ENCODE peak calls at places on chromosome 16, in ten cellular contexts. S is hepatocyte, O is heart left ventricle, M is OCI-LY7, L is heart right ventricle, C is right lobe of liver, Y is psoas muscle, J is left lung, E is A549, R is GM23248. Z is an unnamed sample. For H3K9me3, the result is how much of the 10 kb centered on the place peaks cover.

GRCh38 chr16:19860146-19861030 is 24.3 kb downstream of the GPRC5B start:
- DNase-seq in S (peak), O (no peak), M (no peak), L (no peak), C (no peak), Y (no peak), J (no peak), E (no peak), R (no peak), Z (no peak)

GRCh38 chr16:57478396-57479024 is 7.8 kb downstream of the DOK4 start:
- DNase-seq in S (no peak), O (no peak), M (no peak), L (no peak), C (no peak), Y (no peak), J (no peak), E (no peak), R (no peak), Z (no peak)

GRCh38 chr16:2341456-2342447 is 1.2 kb upstream of the ABCA3 start:
- DNase-seq in S (no peak), O (peak), M (no peak), L (peak), C (peak), Y (peak), J (no peak), E (no peak), R (no peak), Z (peak)

GRCh38 chr16:81521141-81521626 is 76.6 kb downstream of the CMIP start:
- DNase-seq in S (no peak), O (no peak), M (peak), L (no peak), C (peak), Y (peak), J (no peak), E (no peak), R (no peak), Z (peak)

GRCh38 chr16:3282103-3282746 is 1.1 kb upstream of the ZNF263 start:
- DNase-seq in S (no peak), O (no peak), M (no peak), L (no peak), C (no peak), Y (no peak), J (no peak), E (peak), R (peak), Z (no peak)

GRCh38 chr16:74230126-74230525 is 66.5 kb upstream of the PSMD7 start:
- DNase-seq in S (no peak), O (no peak), M (no peak), L (no peak), C (no peak), Y (no peak), J (no peak), E (no peak), R (no peak), Z (no peak)

GRCh38 chr16:64627781-64628180 is 494.1 kb downstream of the CDH11 start:
- DNase-seq in S (no peak), O (peak), M (no peak), L (peak), C (no peak), Y (peak), J (peak), E (no peak), R (no peak), Z (no peak)

GRCh38 chr16:80387308-80387921 is 153.4 kb upstream of the DYNLRB2 start:
- DNase-seq in S (no peak), O (no peak), M (no peak), L (no peak), C (no peak), Y (no peak), J (no peak), E (no peak), R (no peak), Z (no peak)

GRCh38 chr16:6969594-6969993 is 363.1 kb upstream of the RBFOX1 start:
- DNase-seq in S (no peak), O (no peak), M (no peak), L (no peak), C (no peak), Y (no peak), J (no peak), E (no peak), R (no peak), Z (no peak)

GRCh38 chr16:865026-865425 is 64.5 kb upstream of the GNG13 start:
- DNase-seq in S (no peak), O (peak), M (no peak), L (no peak), C (no peak), Y (no peak), J (no peak), E (no peak), R (no peak), Z (no peak)

GRCh38 chr16:30183961-30184429 is 593 bp downstream of the CORO1A start:
- DNase-seq in S (no peak), O (peak), M (peak), L (peak), C (peak), Y (peak), J (peak), E (no peak), R (no peak), Z (peak)

GRCh38 chr16:84785843-84786538 is 33.8 kb upstream of the CRISPLD2 start:
- DNase-seq in S (peak), O (peak), M (no peak), L (peak), C (peak), Y (no peak), J (peak), E (no peak), R (peak), Z (peak)

DNA sequence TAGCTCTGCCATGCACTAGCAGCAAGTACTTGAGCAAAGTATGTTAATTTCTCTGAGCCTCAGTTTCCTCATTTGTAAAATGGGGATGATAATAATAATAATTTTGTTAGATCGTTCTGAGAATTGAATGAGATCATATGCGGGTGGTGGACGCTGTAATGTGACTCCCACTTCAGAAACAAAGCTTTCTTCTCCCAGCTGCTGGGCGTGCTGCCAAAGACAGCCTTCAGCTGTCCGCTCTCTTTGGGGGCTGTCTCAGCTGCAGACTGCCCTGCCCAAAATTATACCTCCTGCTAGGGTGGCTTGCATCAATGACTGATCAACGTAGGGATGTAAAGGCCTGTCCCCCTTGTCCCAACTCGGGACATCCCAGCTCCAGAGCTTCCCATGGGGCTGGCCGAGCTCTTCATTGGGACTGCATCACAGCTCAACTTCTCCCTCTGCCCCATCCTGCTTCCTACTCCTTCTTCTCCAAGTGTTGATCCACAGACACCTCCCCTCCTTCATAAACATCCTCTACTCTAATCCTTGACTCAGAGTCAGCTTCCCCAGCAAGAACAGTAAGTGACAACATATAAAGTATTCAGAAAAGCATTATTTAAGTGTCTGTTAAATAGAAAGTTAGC is 30.7 kb upstream of the CDH5 start:
- DNase-seq in S (peak), O (no peak), M (no peak), L (peak), C (no peak), Y (no peak), J (no peak), E (no peak), R (no peak), Z (no peak)
- H3K9me3 ChIP-seq in S (under half), O (under half), M (under half), L (under half), C (under half), Y (under half), J (under half), E (under half), R (under half), Z (under half)

GRCh38 chr16:68275611-68276191 is 11.4 kb downstream of the SLC7A6 start:
- DNase-seq in S (no peak), O (no peak), M (peak), L (no peak), C (no peak), Y (no peak), J (no peak), E (no peak), R (no peak), Z (no peak)
- H3K4me3 ChIP-seq in S (no peak), O (no peak), M (peak), L (no peak), C (no peak), Y (peak), J (no peak), E (no peak), R (no peak), Z (no peak)

GRCh38 chr16:59047114-59047513 is 313.0 kb upstream of the GOT2 start:
- DNase-seq in S (no peak), O (no peak), M (no peak), L (no peak), C (no peak), Y (no peak), J (no peak), E (no peak), R (no peak), Z (no peak)
- H3K9me3 ChIP-seq in S (under half), O (under half), M (under half), L (under half), C (under half), Y (under half), J (under half), E (under half), R (under half), Z (under half)

GRCh38 chr16:67395105-67395457 is 1.8 kb upstream of the TPPP3 start:
- DNase-seq in S (no peak), O (no peak), M (no peak), L (no peak), C (peak), Y (no peak), J (no peak), E (no peak), R (no peak), Z (no peak)
- H3K4me3 ChIP-seq in S (no peak), O (no peak), M (no peak), L (no peak), C (no peak), Y (no peak), J (no peak), E (no peak), R (no peak), Z (no peak)